ENCODE peak calls at places on chromosomes 13 and 19, in seven cellular contexts. D is AG04449, W is choroid plexus epithelial cell, F is DND-41, E is uterus, C is colonic mucosa, I is nephron progenitor cell. O is an unnamed sample.

GRCh38 chr19:45423033-45423588 is 606 bp downstream of the ERCC1 start:
- DNase-seq in D (no peak), W (no peak), F (no peak), E (peak; percentile 96), C (peak; percentile 99), I (no peak), O (peak; percentile 97)

GRCh38 chr13:87893186-87893585 is 222.0 kb downstream of the SLITRK5 start:
- DNase-seq in D (no peak), W (no peak), F (no peak), E (no peak), C (no peak), I (no peak), O (no peak)

GRCh38 chr19:16612631-16613030 is 15.4 kb downstream of the MED26 start:
- DNase-seq in D (no peak), W (peak; percentile 50), F (no peak), E (no peak), C (no peak), I (no peak), O (no peak)

GRCh38 chr19:30662211-30662861 is 290.2 kb downstream of the ZNF536 start:
- DNase-seq in D (no peak), W (peak; percentile 14), F (no peak), E (no peak), C (no peak), I (no peak), O (no peak)

GRCh38 chr13:41995946-41996345 is 35.0 kb upstream of the VWA8 start:
- DNase-seq in D (peak; percentile 4), W (peak; percentile 64), F (peak; percentile 22), E (no peak), C (no peak), I (no peak), O (peak; percentile 69)

GRCh38 chr13:99034333-99035085 is 56.6 kb upstream of the DOCK9 start:
- DNase-seq in D (no peak), W (no peak), F (no peak), E (no peak), C (no peak), I (no peak), O (no peak)

GRCh38 chr19:20078696-20079095 is 896 bp downstream of the ZNF90 start:
- DNase-seq in D (no peak), W (peak; percentile 58), F (no peak), E (peak; percentile 39), C (peak; percentile 53), I (peak; percentile 46), O (peak; percentile 54)

GRCh38 chr19:30519607-30520205 is 147.5 kb downstream of the ZNF536 start:
- DNase-seq in D (no peak), W (no peak), F (no peak), E (no peak), C (no peak), I (no peak), O (no peak)

GRCh38 chr13:82165396-82166174 is 1716.7 kb downstream of the SLITRK1 start:
- DNase-seq in D (no peak), W (no peak), F (no peak), E (no peak), C (no peak), I (no peak), O (no peak)

GRCh38 chr19:3336680-3337523 is 29.5 kb upstream of the NFIC start:
- DNase-seq in D (no peak), W (peak; percentile 60), F (no peak), E (peak; percentile 95), C (peak; percentile 82), I (no peak), O (no peak)

GRCh38 chr13:41137951-41138350 is 5.3 kb upstream of the KBTBD6 start:
- DNase-seq in D (no peak), W (peak; percentile 48), F (no peak), E (no peak), C (no peak), I (no peak), O (no peak)

DNA sequence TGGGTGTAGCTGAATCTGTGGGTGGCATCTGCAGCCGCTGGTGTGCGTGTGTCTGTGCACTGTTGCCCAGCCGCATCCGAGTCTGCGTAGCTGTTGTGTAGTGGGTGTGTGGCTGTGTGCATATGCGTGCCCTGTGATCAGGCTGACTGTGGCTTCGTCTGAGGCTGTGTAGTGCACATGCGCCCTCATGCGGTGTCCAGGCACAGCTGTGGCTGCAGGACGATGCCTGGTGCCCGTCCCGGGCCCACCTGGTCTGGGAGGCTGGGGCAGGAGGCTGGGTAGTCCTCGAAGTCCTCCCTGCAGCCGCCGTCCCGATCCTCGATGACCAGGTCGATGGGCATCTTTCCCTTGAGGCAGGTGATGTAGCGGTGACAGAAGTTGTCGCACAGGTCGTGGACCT is 4.9 kb downstream of the MEIS3 start:
- DNase-seq in D (no peak), W (no peak), F (no peak), E (no peak), C (no peak), I (peak; percentile 46), O (no peak)
- TF ChIP-seq CTCF in D (peak; percentile 22), W (peak; percentile 44), F (no peak), E (no peak), C (no peak), I (no peak), O (no peak)

DNA sequence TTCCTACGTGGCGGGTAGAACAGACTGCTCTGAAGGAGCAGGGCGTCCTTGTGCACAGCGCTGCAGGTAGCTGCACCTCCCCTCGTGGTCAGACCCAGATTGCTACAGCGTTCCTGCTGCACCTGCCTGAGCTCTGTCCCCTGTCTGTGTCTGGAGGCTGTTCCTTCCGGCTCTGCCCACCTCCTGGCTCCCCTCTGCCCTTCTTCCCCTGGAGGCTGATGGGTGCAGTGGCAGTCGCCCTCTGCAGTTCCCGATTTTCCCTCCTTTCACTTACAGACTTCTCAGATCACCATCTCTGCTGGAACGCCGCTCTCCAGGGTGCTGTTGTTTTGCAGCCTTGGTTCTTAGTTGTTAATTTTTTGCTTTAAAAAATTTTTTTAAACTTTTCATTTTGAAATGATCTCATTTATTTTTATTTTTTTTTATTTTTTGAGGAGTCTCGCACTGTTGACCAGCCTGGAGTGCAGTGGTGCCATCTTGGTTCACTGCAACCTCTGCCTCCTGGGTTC is 53.6 kb downstream of the SMARCA4 start:
- DNase-seq in D (no peak), W (no peak), F (no peak), E (no peak), C (no peak), I (no peak), O (no peak)
- TF ChIP-seq CTCF in D (no peak), W (peak; percentile 28), F (no peak), E (no peak), C (no peak), I (no peak), O (no peak)

DNA sequence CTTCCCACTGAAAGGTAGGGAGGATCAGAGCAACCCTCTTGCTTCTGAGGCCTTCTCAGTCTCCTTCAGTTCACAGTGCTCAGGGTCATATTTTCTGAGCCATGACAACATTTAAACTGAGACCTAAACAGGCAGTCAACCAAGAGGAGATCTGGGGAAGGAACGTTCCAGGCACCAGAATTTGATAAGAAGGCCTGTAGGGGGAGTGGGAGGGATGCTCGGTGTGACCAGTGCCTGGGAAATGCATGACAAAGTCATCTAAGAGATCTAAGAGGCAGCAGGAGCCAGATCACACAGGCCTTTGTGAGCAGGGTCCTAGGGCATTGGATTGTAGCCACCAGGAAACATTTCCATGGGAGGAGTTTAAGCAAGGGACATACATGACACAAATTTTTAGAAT is 71.6 kb downstream of the SHISA2 start:
- DNase-seq in D (no peak), W (peak; percentile 58), F (no peak), E (no peak), C (no peak), I (peak; percentile 33), O (peak; percentile 17)
- TF ChIP-seq CTCF in D (peak; percentile 42), W (peak; percentile 67), F (peak; percentile 44), E (no peak), C (no peak), I (peak; percentile 41), O (no peak)

GRCh38 chr13:79548886-79549285 is 67.9 kb downstream of the NDFIP2 start:
- DNase-seq in D (no peak), W (peak; percentile 42), F (no peak), E (no peak), C (no peak), I (no peak), O (no peak)
- TF ChIP-seq CTCF in D (no peak), W (peak; percentile 52), F (peak; percentile 3), E (no peak), C (no peak), I (peak; percentile 10), O (no peak)

GRCh38 chr13:63403726-63404125 is 1988.1 kb upstream of the PCDH20 start:
- DNase-seq in D (no peak), W (no peak), F (no peak), E (no peak), C (no peak), I (no peak), O (no peak)
- TF ChIP-seq CTCF in D (no peak), W (no peak), F (no peak), E (no peak), C (no peak), I (no peak), O (no peak)